ENCODE peak calls at places on chromosomes 4 and X, in nine cellular contexts. M, R, T, Q, E, H, V, W and N are unnamed samples.

GRCh38 chrX:21741869-21742701 is 15.8 kb downstream of the SMPX start:
- DNase-seq in V (no peak), R (no peak), Q (no peak), E (no peak), T (no peak), M (no peak), W (no peak), H (no peak), N (no peak)

GRCh38 chr4:69470561-69470960 is 25.1 kb downstream of the UGT2B4 start:
- DNase-seq in V (no peak), Q (no peak), R (no peak), E (no peak), M (peak), T (no peak), H (peak), W (no peak), N (no peak)

GRCh38 chr4:144894525-144894924 is 203.5 kb downstream of the ANAPC10 start:
- DNase-seq in E (peak), H (no peak), W (no peak), R (no peak), M (no peak), V (no peak), T (peak), Q (peak), N (no peak)

GRCh38 chrX:13028871-13029336 is 15.5 kb downstream of the FAM9C start:
- DNase-seq in T (no peak), Q (peak), V (peak), W (no peak), M (no peak), H (peak), R (no peak), E (no peak), N (no peak)

GRCh38 chr4:103996637-103997036 is 276.9 kb upstream of the TACR3 start:
- DNase-seq in E (peak), Q (peak), V (peak), T (peak), H (peak), R (peak), M (no peak), W (no peak), N (no peak)

GRCh38 chr4:19227701-19228100 is 1024.0 kb upstream of the SLIT2 start:
- DNase-seq in R (no peak), M (no peak), T (peak), Q (peak), V (no peak), W (no peak), H (no peak), E (no peak), N (no peak)

GRCh38 chr4:24551492-24552330 is 32.6 kb downstream of the DHX15 start:
- DNase-seq in Q (no peak), M (no peak), E (peak), V (peak), R (no peak), T (peak), W (no peak), H (no peak), N (no peak)

GRCh38 chr4:147034372-147034771 is 88.7 kb upstream of the TTC29 start:
- DNase-seq in R (no peak), T (peak), V (no peak), W (no peak), H (no peak), Q (no peak), M (no peak), E (no peak), N (no peak)

GRCh38 chr4:32930700-32931099 is 2210.5 kb downstream of the PCDH7 start:
- DNase-seq in V (no peak), W (no peak), M (no peak), T (no peak), R (no peak), Q (no peak), H (no peak), E (no peak), N (no peak)

GRCh38 chr4:91758487-91758886 is 545.3 kb upstream of the GRID2 start:
- DNase-seq in E (peak), W (no peak), Q (peak), T (no peak), V (no peak), R (no peak), H (no peak), M (no peak), N (no peak)

GRCh38 chr4:175309041-175309440 is 390.9 kb downstream of the ADAM29 start:
- DNase-seq in M (no peak), E (no peak), Q (peak), W (no peak), V (no peak), H (no peak), R (no peak), T (no peak), N (no peak)

GRCh38 chrX:46967547-46967946 is 55.3 kb downstream of the JADE3 start:
- DNase-seq in E (no peak), R (no peak), T (peak), V (no peak), W (no peak), H (no peak), M (no peak), Q (no peak), N (peak)

GRCh38 chr4:58849026-58849425 is 1738.8 kb upstream of the IGFBP7 start:
- DNase-seq in W (no peak), Q (peak), V (no peak), H (no peak), M (no peak), R (no peak), T (no peak), E (no peak), N (no peak)

GRCh38 chrX:111254896-111255693 is 15.2 kb downstream of the CAPN6 start:
- DNase-seq in E (no peak), H (peak), M (no peak), R (no peak), V (no peak), Q (peak), W (no peak), T (no peak), N (no peak)

GRCh38 chr4:3820806-3821579 is 54.8 kb downstream of the ADRA2C start:
- DNase-seq in E (no peak), V (no peak), T (no peak), Q (no peak), W (no peak), M (no peak), H (no peak), R (no peak), N (no peak)

GRCh38 chr4:87819281-87819919 is 13.4 kb upstream of the MEPE start:
- DNase-seq in T (peak), E (no peak), W (no peak), Q (peak), H (peak), R (peak), V (peak), M (no peak), N (no peak)

GRCh38 chr4:29726938-29727337 is 993.2 kb upstream of the PCDH7 start:
- DNase-seq in W (no peak), H (no peak), E (no peak), Q (no peak), R (no peak), V (no peak), T (no peak), M (no peak), N (no peak)

GRCh38 chr4:165464813-165465381 is 86.1 kb downstream of the CPE start:
- DNase-seq in W (peak), M (peak), H (peak), E (no peak), V (peak), R (peak), T (peak), Q (peak), N (peak)

GRCh38 chr4:6472008-6472386 is 417 bp downstream of the PPP2R2C start:
- DNase-seq in H (no peak), W (no peak), M (no peak), Q (no peak), V (no peak), T (no peak), E (no peak), R (no peak), N (no peak)

GRCh38 chrX:13938053-13938765 is 91.5 kb downstream of the GEMIN8 start:
- DNase-seq in V (peak), Q (peak), W (peak), T (peak), E (no peak), H (peak), R (peak), M (peak), N (no peak)

GRCh38 chr4:845233-845835 is 19.4 kb upstream of the CPLX1 start:
- DNase-seq in R (no peak), H (no peak), M (no peak), W (no peak), Q (no peak), V (no peak), E (no peak), T (peak), N (no peak)

GRCh38 chr4:147336252-147336651 is 144.6 kb upstream of the EDNRA start:
- DNase-seq in M (no peak), R (no peak), Q (no peak), T (peak), V (no peak), H (no peak), W (no peak), E (no peak), N (no peak)

GRCh38 chr4:151555151-151555945 is 146.4 kb downstream of the FHIP1A start:
- DNase-seq in R (no peak), M (no peak), Q (no peak), T (no peak), E (no peak), W (no peak), V (no peak), H (no peak), N (no peak)

GRCh38 chr4:117654064-117654463 is 380.2 kb upstream of the NDST3 start:
- DNase-seq in Q (no peak), W (no peak), H (no peak), M (no peak), R (no peak), V (no peak), T (no peak), E (no peak), N (no peak)

GRCh38 chr4:107736037-107736436 is 16.0 kb upstream of the PAPSS1 start:
- DNase-seq in H (no peak), W (no peak), V (no peak), R (no peak), Q (no peak), T (no peak), E (no peak), M (no peak), N (no peak)

GRCh38 chr4:98540803-98541202 is 117.6 kb downstream of the TSPAN5 start:
- DNase-seq in V (no peak), H (no peak), E (no peak), M (no peak), T (no peak), W (no peak), R (no peak), Q (no peak), N (no peak)
- TF ChIP-seq EZH2phosphoT487 in V (no peak), H (no peak), E (no peak), M (no peak), T (no peak), W (no peak), R (no peak), Q (no peak), N (no peak)

DNA sequence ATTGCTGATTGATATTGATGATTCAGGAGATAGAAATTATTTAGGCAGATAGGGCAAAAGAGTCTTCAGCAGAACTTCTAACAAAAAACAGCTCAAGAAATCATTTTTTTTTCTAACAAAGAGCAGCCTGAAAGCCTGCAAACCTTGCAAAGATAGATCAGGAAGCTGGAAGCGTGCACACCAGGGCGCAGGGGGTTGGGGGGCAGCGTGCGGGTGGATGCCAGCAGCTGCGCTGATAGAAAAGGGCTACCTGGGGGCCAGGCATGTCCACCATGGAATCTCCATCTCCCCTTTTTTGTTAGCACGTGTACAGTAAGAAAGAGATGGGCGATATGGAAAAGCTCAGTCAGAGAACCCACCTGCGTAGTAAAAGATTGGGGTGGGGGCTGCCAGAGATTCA is 1.7 kb upstream of the CCDC110 start:
- DNase-seq in E (no peak), Q (no peak), R (no peak), H (no peak), W (no peak), T (no peak), V (no peak), M (no peak), N (no peak)
- H2AFZ ChIP-seq in E (no peak), Q (no peak), R (no peak), H (no peak), W (no peak), T (no peak), V (no peak), M (no peak), N (no peak)

GRCh38 chrX:17692709-17693346 is 44.5 kb upstream of the SCML1 start:
- DNase-seq in H (peak), M (no peak), W (no peak), R (peak), V (no peak), T (peak), Q (peak), E (no peak), N (no peak)
- TF ChIP-seq EZH2phosphoT487 in H (no peak), M (no peak), W (no peak), R (no peak), V (no peak), T (no peak), Q (no peak), E (no peak), N (no peak)

GRCh38 chr4:179465131-179465797 is 2023.0 kb upstream of the AGA start:
- DNase-seq in M (no peak), W (peak), E (no peak), T (no peak), H (peak), Q (peak), V (no peak), R (peak), N (peak)
- H2AFZ ChIP-seq in M (peak), W (peak), E (peak), T (no peak), H (no peak), Q (peak), V (no peak), R (peak), N (peak)

DNA sequence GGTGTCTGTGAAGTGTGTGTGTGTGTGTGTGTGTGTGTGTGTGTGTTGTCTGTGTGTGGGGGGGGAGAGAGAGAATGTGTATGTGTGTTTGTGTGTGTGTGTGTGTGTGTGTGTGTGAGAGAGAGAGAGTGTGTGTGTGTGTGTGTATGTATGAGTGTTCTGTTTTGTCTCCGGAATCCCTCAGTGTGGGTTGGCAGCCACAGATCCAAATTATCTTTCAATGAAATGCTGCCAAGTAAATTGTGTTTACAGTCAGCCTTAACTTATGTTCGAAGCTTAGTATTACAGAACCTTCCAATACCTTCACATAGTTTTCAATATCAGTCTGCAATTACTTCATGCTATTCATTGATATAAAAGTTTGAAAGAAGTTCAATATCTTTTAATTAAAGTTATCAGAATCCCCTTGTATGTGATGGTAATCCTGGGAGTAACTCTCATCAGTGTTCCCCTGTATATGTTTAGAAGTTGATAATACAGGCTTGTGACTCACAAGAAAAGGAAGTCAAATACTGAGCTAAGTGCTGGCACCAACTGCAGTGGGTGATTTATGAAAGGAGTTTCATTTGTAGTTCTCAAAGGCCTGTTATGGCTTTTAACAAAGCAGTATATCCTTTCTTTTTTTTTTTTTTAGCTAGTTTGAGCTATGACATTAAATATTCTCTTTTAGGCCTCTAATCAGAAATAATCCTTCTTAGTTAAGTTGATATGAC is 51.6 kb upstream of the HTR2C start:
- DNase-seq in R (no peak), H (no peak), M (no peak), V (no peak), Q (peak), W (no peak), E (no peak), T (no peak), N (no peak)
- TF ChIP-seq EZH2phosphoT487 in R (no peak), H (no peak), M (no peak), V (no peak), Q (no peak), W (no peak), E (no peak), T (no peak), N (no peak)

GRCh38 chrX:129981752-129982299 is 609 bp upstream of the BCORL1 start:
- DNase-seq in R (no peak), H (no peak), M (peak), Q (no peak), T (no peak), V (no peak), W (no peak), E (no peak), N (no peak)
- H2AFZ ChIP-seq in R (no peak), H (no peak), M (peak), Q (peak), T (peak), V (no peak), W (peak), E (no peak), N (no peak)